ENCODE peak calls at places on chromosomes 2 and 18, in nine cellular contexts. E is fibroblast of lung; L is tibial nerve; K is MCF 10A; N is hepatocyte; Y is ovary; T is CD4-positive, alpha-beta T cell; I is foreskin fibroblast; D is heart right ventricle. S is an unnamed sample.

GRCh38 chr2:186919272-186919671 is 70.3 kb upstream of the ZSWIM2 start:
- DNase-seq in L (no peak), Y (no peak), K (peak; percentile 73), N (peak; percentile 28), T (no peak), E (peak; percentile 86), I (peak; percentile 50), D (no peak), S (no peak)

GRCh38 chr2:200860092-200860795 is 4.2 kb downstream of the CLK1 start:
- DNase-seq in Y (peak; percentile 44), T (no peak), I (no peak), L (no peak), D (no peak), E (peak; percentile 37), N (no peak), K (no peak), S (no peak)

GRCh38 chr18:80148316-80149199 is 39.5 kb downstream of the ADNP2 start:
- DNase-seq in N (no peak), L (no peak), K (peak; percentile 15), I (no peak), D (no peak), Y (no peak), T (no peak), E (no peak), S (no peak)

GRCh38 chr2:24012521-24013245 is 2.8 kb downstream of the MFSD2B start:
- DNase-seq in L (no peak), T (no peak), K (no peak), N (no peak), E (no peak), I (no peak), D (no peak), Y (no peak), S (no peak)

GRCh38 chr18:48788378-48788777 is 162.4 kb downstream of the SMAD7 start:
- DNase-seq in E (no peak), T (no peak), K (no peak), D (no peak), N (no peak), Y (no peak), L (no peak), I (no peak), S (no peak)

GRCh38 chr2:12455626-12456025 is 261.1 kb upstream of the TRIB2 start:
- DNase-seq in T (no peak), I (no peak), Y (no peak), D (no peak), E (no peak), L (no peak), N (no peak), K (peak; percentile 64), S (no peak)

GRCh38 chr2:235543126-235543750 is 49.4 kb downstream of the AGAP1 start:
- DNase-seq in T (no peak), D (no peak), L (no peak), K (peak; percentile 4), I (no peak), N (no peak), Y (no peak), E (peak; percentile 49), S (no peak)

GRCh38 chr2:216149741-216150140 is 40.6 kb downstream of the XRCC5 start:
- DNase-seq in D (no peak), L (no peak), N (no peak), Y (no peak), E (peak; percentile 85), I (no peak), T (no peak), K (no peak), S (no peak)

GRCh38 chr18:48328473-48329205 is 80.5 kb downstream of the ZBTB7C start:
- DNase-seq in L (no peak), T (no peak), K (peak; percentile 26), N (peak; percentile 32), D (no peak), I (peak; percentile 41), E (peak; percentile 87), Y (no peak), S (no peak)

GRCh38 chr2:128385365-128385764 is 66.7 kb upstream of the HS6ST1 start:
- DNase-seq in T (no peak), N (no peak), K (no peak), Y (no peak), D (no peak), I (no peak), E (no peak), L (no peak), S (no peak)

GRCh38 chr18:23067236-23067635 is 68.0 kb upstream of the CABLES1 start:
- DNase-seq in E (peak; percentile 23), I (peak; percentile 35), N (no peak), Y (no peak), D (no peak), T (no peak), L (no peak), K (no peak), S (no peak)

GRCh38 chr2:84132371-84132770 is 326.7 kb downstream of the SUCLG1 start:
- DNase-seq in D (no peak), Y (no peak), K (no peak), E (no peak), I (no peak), T (no peak), L (no peak), N (no peak), S (no peak)

GRCh38 chr18:31671951-31672350 is 12.4 kb downstream of the B4GALT6 start:
- DNase-seq in N (no peak), Y (no peak), K (no peak), L (no peak), E (no peak), D (no peak), T (no peak), I (no peak), S (no peak)

GRCh38 chr2:120376679-120377640 is 31.0 kb downstream of the INHBB start:
- DNase-seq in I (no peak), K (no peak), T (no peak), Y (no peak), N (no peak), L (no peak), E (no peak), D (no peak), S (no peak)

GRCh38 chr2:23503682-23504081 is 118.7 kb downstream of the KLHL29 start:
- DNase-seq in N (no peak), L (no peak), T (no peak), D (no peak), Y (no peak), K (no peak), I (no peak), E (no peak), S (no peak)

GRCh38 chr2:152098798-152099654 is at the start of gene CACNB4:
- DNase-seq in T (no peak), E (no peak), Y (no peak), D (peak; percentile 4), K (no peak), I (peak; percentile 25), N (peak; percentile 39), L (no peak), S (peak; percentile 77)

GRCh38 chr2:152100961-152101360 is 2.1 kb upstream of the CACNB4 start:
- DNase-seq in T (no peak), Y (no peak), K (no peak), L (no peak), E (no peak), I (no peak), D (no peak), N (no peak), S (no peak)

GRCh38 chr2:152097291-152098032 is 1.4 kb downstream of the CACNB4 start:
- DNase-seq in T (no peak), L (no peak), E (no peak), N (peak; percentile 23), K (peak; percentile 57), I (peak; percentile 41), Y (no peak), D (peak; percentile 4), S (no peak)

GRCh38 chr2:152099655-152100050 is 809 bp upstream of the CACNB4 start:
- DNase-seq in K (no peak), E (no peak), N (no peak), D (no peak), Y (no peak), T (no peak), L (no peak), I (no peak), S (no peak)

GRCh38 chr2:152098033-152098797 is 629 bp downstream of the CACNB4 start:
- DNase-seq in L (no peak), T (no peak), N (peak; percentile 51), E (no peak), Y (no peak), K (no peak), D (peak; percentile 5), I (peak; percentile 16), S (peak; percentile 71)
- TF ChIP-seq CTCF in L (no peak), T (no peak), N (no peak), E (no peak), Y (no peak), K (no peak), D (no peak), I (no peak), S (no peak)

GRCh38 chr2:3179626-3180025 is 198.0 kb downstream of the EIPR1 start:
- DNase-seq in Y (no peak), I (no peak), K (no peak), E (no peak), T (no peak), D (no peak), N (no peak), L (no peak), S (no peak)
- TF ChIP-seq CTCF in Y (no peak), I (no peak), K (no peak), E (no peak), T (no peak), D (no peak), N (no peak), L (no peak), S (no peak)

DNA sequence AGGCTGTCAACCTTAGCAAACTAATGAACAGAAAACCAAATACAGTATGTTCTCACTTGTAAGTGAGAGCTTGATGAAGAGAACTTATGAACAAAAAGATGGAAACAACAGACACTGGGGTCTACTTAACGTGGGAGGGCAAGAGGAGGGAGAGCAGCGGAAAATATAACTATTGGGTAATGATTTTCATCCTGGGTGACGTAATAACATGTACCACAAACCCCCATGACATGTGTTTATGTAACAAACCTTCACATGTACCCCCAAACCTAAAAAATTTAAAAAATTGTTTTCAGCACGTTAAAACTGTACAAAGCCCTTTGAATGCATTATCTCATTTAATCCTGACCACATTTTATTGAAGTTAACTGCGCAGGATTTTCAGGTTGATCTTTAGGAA is 64.9 kb upstream of the RBMS1 start:
- DNase-seq in L (no peak), N (no peak), I (no peak), K (no peak), T (no peak), D (no peak), E (no peak), Y (no peak), S (no peak)
- TF ChIP-seq CTCF in L (no peak), N (no peak), I (no peak), K (no peak), T (no peak), D (no peak), E (no peak), Y (no peak), S (no peak)

DNA sequence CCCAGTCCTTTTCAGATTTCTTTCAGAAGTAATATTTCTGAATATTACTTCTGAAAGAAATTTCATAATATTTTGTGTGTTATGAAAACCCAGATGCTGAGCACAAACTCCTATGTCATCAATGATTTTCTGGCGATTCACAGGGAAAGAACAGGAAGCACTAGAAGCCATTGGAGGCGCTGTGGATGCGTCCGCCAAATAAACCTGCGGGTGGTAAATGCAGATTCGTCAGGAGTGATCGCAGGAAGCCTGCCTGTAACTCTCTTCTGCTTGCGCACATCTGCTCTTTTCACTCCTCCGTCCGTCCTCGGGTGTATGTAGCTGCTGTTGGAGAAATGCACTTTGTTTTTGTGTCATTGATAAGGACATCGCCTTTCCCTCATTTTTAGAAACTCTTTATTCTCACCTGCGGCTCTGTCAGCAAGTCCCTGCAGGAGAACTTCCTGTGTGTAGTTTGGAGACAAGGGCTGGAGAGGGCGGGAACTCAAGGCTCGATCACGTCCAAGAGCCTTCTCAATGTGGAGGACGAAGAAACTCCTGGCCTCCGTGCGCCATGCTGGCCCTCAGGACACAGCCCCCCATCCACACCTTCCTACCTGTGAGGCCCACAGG is 483.8 kb downstream of the GALR1 start:
- DNase-seq in Y (no peak), K (no peak), L (no peak), I (no peak), E (no peak), D (no peak), N (no peak), T (no peak), S (no peak)
- TF ChIP-seq CTCF in Y (no peak), K (no peak), L (no peak), I (no peak), E (no peak), D (no peak), N (no peak), T (no peak), S (no peak)

S was measured in GM13976.